ENCODE peak calls at places on chromosome 14, in seven cellular contexts. E is K562, N is upper lobe of left lung, X is ovary, R is A549, P is stomach, G is suprapubic skin. Y is an unnamed sample.

GRCh38 chr14:23910081-23910875 is 43.3 kb upstream of the DHRS4 start:
- DNase-seq in P (peak; percentile 69), N (no peak), G (no peak), X (no peak), R (peak; percentile 69), E (peak; percentile 57), Y (no peak)

GRCh38 chr14:98785578-98785977 is 486.4 kb downstream of the BCL11B start:
- DNase-seq in X (no peak), E (no peak), G (no peak), R (no peak), P (no peak), N (no peak), Y (no peak)

GRCh38 chr14:81406863-81407262 is 6.7 kb upstream of the STON2 start:
- DNase-seq in R (no peak), X (no peak), E (no peak), N (no peak), G (peak; percentile 75), P (no peak), Y (no peak)

GRCh38 chr14:24296341-24297157 is 3.0 kb downstream of the DHRS1 start:
- DNase-seq in P (peak; percentile 63), N (no peak), G (peak; percentile 77), E (peak; percentile 66), R (peak; percentile 87), X (peak; percentile 39), Y (peak; percentile 73)

GRCh38 chr14:24395609-24396580 is 2.9 kb upstream of the NYNRIN start:
- DNase-seq in G (peak; percentile 51), P (no peak), N (no peak), E (no peak), R (no peak), X (peak; percentile 11), Y (peak; percentile 50)

GRCh38 chr14:97788846-97789528 is 991.8 kb downstream of the VRK1 start:
- DNase-seq in P (no peak), G (no peak), R (no peak), E (no peak), X (no peak), N (no peak), Y (no peak)

GRCh38 chr14:31336646-31337045 is 83.7 kb downstream of the HEATR5A start:
- DNase-seq in G (no peak), X (no peak), N (no peak), P (no peak), E (no peak), R (no peak), Y (no peak)

GRCh38 chr14:98408713-98409112 is 863.3 kb downstream of the BCL11B start:
- DNase-seq in P (no peak), E (no peak), N (no peak), G (no peak), R (no peak), X (no peak), Y (no peak)

GRCh38 chr14:50342211-50343080 is 30.3 kb downstream of the DMAC2L start:
- DNase-seq in X (peak; percentile 61), R (peak; percentile 21), P (no peak), N (no peak), E (peak; percentile 86), G (no peak), Y (peak; percentile 88)

GRCh38 chr14:102532204-102532658 is 22.7 kb upstream of the ANKRD9 start:
- DNase-seq in G (no peak), R (peak; percentile 35), E (no peak), N (no peak), X (no peak), P (no peak), Y (no peak)

GRCh38 chr14:68908860-68909259 is 70.2 kb downstream of the ACTN1 start:
- DNase-seq in N (no peak), X (no peak), P (no peak), G (no peak), E (no peak), R (no peak), Y (no peak)

DNA sequence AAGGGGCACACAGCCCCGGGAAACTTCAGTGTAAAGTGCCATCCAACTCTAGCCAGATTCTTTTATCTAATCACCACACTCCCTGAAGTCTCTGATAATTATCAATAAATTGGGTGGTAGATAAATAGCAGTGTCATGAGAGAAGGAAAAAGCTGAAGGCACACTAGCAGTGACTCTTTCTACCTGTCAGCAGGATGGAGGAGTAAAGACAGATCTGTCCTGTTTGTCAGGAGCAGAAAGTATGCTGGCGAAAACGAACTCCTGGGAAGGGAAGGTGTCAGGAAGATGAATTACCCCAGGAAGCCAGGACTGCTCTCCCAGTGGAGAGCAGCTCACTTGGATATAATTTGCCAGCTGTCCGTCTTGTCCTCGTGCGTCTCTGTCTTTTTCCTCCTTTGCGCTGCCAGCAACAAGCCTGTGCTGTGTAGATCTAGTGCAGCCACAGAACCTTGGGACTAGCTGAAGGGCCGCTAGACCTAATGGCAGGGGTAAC is 981.9 kb downstream of the DIO2 start:
- DNase-seq in P (no peak), X (no peak), G (no peak), R (no peak), E (no peak), N (no peak), Y (no peak)
- TF ChIP-seq EP300 in P (no peak), X (no peak), G (no peak), R (no peak), E (no peak), N (no peak), Y (no peak)

DNA sequence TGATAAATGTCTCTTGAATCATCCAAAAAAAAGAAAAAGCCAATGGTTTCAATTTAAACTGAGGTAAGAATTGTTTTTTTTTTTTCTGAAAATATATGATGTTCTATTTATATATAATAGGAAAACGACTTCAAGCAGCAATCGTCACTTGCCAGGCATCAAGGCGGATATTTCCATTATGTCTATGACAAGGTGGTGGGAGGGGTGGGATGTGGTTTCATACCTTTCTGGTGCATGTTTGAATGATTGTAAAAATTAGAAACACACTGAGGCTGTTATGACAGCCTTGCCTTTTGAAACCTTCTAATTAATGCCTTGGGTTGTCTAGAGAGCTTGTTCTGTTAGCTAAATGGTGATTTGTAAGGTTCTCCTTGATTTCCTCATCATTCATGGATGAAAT is 502.9 kb downstream of the DIO2 start:
- DNase-seq in E (no peak), N (no peak), X (no peak), R (no peak), P (no peak), G (no peak), Y (no peak)
- TF ChIP-seq EP300 in E (no peak), N (no peak), X (no peak), R (no peak), P (no peak), G (no peak), Y (no peak)

GRCh38 chr14:51419685-51420084 is 179.6 kb downstream of the TMX1 start:
- DNase-seq in R (no peak), P (no peak), X (no peak), G (no peak), E (no peak), N (no peak), Y (no peak)
- TF ChIP-seq EP300 in R (no peak), P (no peak), X (no peak), G (no peak), E (no peak), N (no peak), Y (no peak)

GRCh38 chr14:41034969-41035368 is 571.7 kb upstream of the LRFN5 start:
- DNase-seq in R (no peak), P (no peak), X (no peak), G (no peak), N (no peak), E (no peak), Y (no peak)
- TF ChIP-seq EP300 in R (no peak), P (no peak), X (no peak), G (no peak), N (no peak), E (no peak), Y (no peak)

Y was measured in sigmoid colon.